ENCODE peak calls at places on chromosomes 16 and 17, in four cellular contexts. One of them, this sample, is unnamed.

GRCh38 chr17:45653616-45654015 is 130.5 kb upstream of the CRHR1 start:
- DNase-seq in heart left ventricle: no peak
- DNase-seq in NCI-H1930: no peak
- DNase-seq in stimulated activated effector memory CD8-positive, alpha-beta T cell treated with anti-CD3 and anti-CD28 coated beads, Interleukin-12 subunit alpha, Interleukin-12 subunit beta, amount 100 ng/mL, for 72 hours: no peak
- DNase-seq in this sample: no peak

GRCh38 chr17:77927777-77928518 is 30.6 kb upstream of the TNRC6C start:
- DNase-seq in heart left ventricle: no peak
- DNase-seq in NCI-H1930: no peak
- DNase-seq in stimulated activated effector memory CD8-positive, alpha-beta T cell treated with anti-CD3 and anti-CD28 coated beads, Interleukin-12 subunit alpha, Interleukin-12 subunit beta, amount 100 ng/mL, for 72 hours: no peak
- DNase-seq in this sample: no peak

GRCh38 chr17:48883171-48883570 is 9.4 kb upstream of the ATP5MC1 start:
- DNase-seq in heart left ventricle: no peak
- DNase-seq in NCI-H1930: no peak
- DNase-seq in stimulated activated effector memory CD8-positive, alpha-beta T cell treated with anti-CD3 and anti-CD28 coated beads, Interleukin-12 subunit alpha, Interleukin-12 subunit beta, amount 100 ng/mL, for 72 hours: no peak
- DNase-seq in this sample: no peak

GRCh38 chr16:71585318-71585703 is 8.4 kb upstream of the TAT start:
- DNase-seq in heart left ventricle: no peak
- DNase-seq in NCI-H1930: no peak
- DNase-seq in stimulated activated effector memory CD8-positive, alpha-beta T cell treated with anti-CD3 and anti-CD28 coated beads, Interleukin-12 subunit alpha, Interleukin-12 subunit beta, amount 100 ng/mL, for 72 hours: no peak
- DNase-seq in this sample: no peak

GRCh38 chr16:85306071-85306792 is 194.0 kb upstream of the CIBAR2 start:
- DNase-seq in heart left ventricle: peak
- DNase-seq in NCI-H1930: no peak
- DNase-seq in stimulated activated effector memory CD8-positive, alpha-beta T cell treated with anti-CD3 and anti-CD28 coated beads, Interleukin-12 subunit alpha, Interleukin-12 subunit beta, amount 100 ng/mL, for 72 hours: peak
- DNase-seq in this sample: no peak

GRCh38 chr16:22235839-22236745 is 30.0 kb downstream of the EEF2K start:
- DNase-seq in heart left ventricle: no peak
- DNase-seq in NCI-H1930: no peak
- DNase-seq in stimulated activated effector memory CD8-positive, alpha-beta T cell treated with anti-CD3 and anti-CD28 coated beads, Interleukin-12 subunit alpha, Interleukin-12 subunit beta, amount 100 ng/mL, for 72 hours: no peak
- DNase-seq in this sample: no peak

GRCh38 chr16:20763461-20764232 is at the start of gene ACSM3:
- DNase-seq in heart left ventricle: peak
- DNase-seq in NCI-H1930: no peak
- DNase-seq in stimulated activated effector memory CD8-positive, alpha-beta T cell treated with anti-CD3 and anti-CD28 coated beads, Interleukin-12 subunit alpha, Interleukin-12 subunit beta, amount 100 ng/mL, for 72 hours: peak
- DNase-seq in this sample: no peak

GRCh38 chr16:66959645-66960177 is 1.4 kb upstream of the CES3 start:
- DNase-seq in heart left ventricle: no peak
- DNase-seq in NCI-H1930: no peak
- DNase-seq in stimulated activated effector memory CD8-positive, alpha-beta T cell treated with anti-CD3 and anti-CD28 coated beads, Interleukin-12 subunit alpha, Interleukin-12 subunit beta, amount 100 ng/mL, for 72 hours: no peak
- DNase-seq in this sample: no peak

GRCh38 chr16:64363039-64363438 is 758.8 kb downstream of the CDH11 start:
- DNase-seq in heart left ventricle: no peak
- DNase-seq in NCI-H1930: no peak
- DNase-seq in stimulated activated effector memory CD8-positive, alpha-beta T cell treated with anti-CD3 and anti-CD28 coated beads, Interleukin-12 subunit alpha, Interleukin-12 subunit beta, amount 100 ng/mL, for 72 hours: no peak
- DNase-seq in this sample: no peak

GRCh38 chr17:6413073-6413472 is 21.8 kb downstream of the AIPL1 start:
- DNase-seq in heart left ventricle: no peak
- DNase-seq in NCI-H1930: no peak
- DNase-seq in stimulated activated effector memory CD8-positive, alpha-beta T cell treated with anti-CD3 and anti-CD28 coated beads, Interleukin-12 subunit alpha, Interleukin-12 subunit beta, amount 100 ng/mL, for 72 hours: no peak
- DNase-seq in this sample: peak

GRCh38 chr16:9338510-9338909 is 247.1 kb downstream of the HAPSTR1 start:
- DNase-seq in heart left ventricle: no peak
- DNase-seq in NCI-H1930: no peak
- DNase-seq in stimulated activated effector memory CD8-positive, alpha-beta T cell treated with anti-CD3 and anti-CD28 coated beads, Interleukin-12 subunit alpha, Interleukin-12 subunit beta, amount 100 ng/mL, for 72 hours: no peak
- DNase-seq in this sample: no peak

GRCh38 chr17:28563475-28563874 is 7.8 kb downstream of the PIGS start:
- DNase-seq in heart left ventricle: no peak
- DNase-seq in NCI-H1930: no peak
- DNase-seq in stimulated activated effector memory CD8-positive, alpha-beta T cell treated with anti-CD3 and anti-CD28 coated beads, Interleukin-12 subunit alpha, Interleukin-12 subunit beta, amount 100 ng/mL, for 72 hours: no peak
- DNase-seq in this sample: no peak

GRCh38 chr17:19003966-19004600 is 481 bp downstream of the FAM83G start:
- DNase-seq in heart left ventricle: no peak
- DNase-seq in NCI-H1930: no peak
- DNase-seq in stimulated activated effector memory CD8-positive, alpha-beta T cell treated with anti-CD3 and anti-CD28 coated beads, Interleukin-12 subunit alpha, Interleukin-12 subunit beta, amount 100 ng/mL, for 72 hours: peak
- DNase-seq in this sample: no peak

GRCh38 chr17:31448467-31449077 is 57.1 kb downstream of the RAB11FIP4 start:
- DNase-seq in heart left ventricle: no peak
- DNase-seq in NCI-H1930: no peak
- DNase-seq in stimulated activated effector memory CD8-positive, alpha-beta T cell treated with anti-CD3 and anti-CD28 coated beads, Interleukin-12 subunit alpha, Interleukin-12 subunit beta, amount 100 ng/mL, for 72 hours: no peak
- DNase-seq in this sample: no peak

GRCh38 chr17:74779948-74780400 is 3.8 kb upstream of the NAT9 start:
- DNase-seq in heart left ventricle: peak
- DNase-seq in NCI-H1930: no peak
- DNase-seq in stimulated activated effector memory CD8-positive, alpha-beta T cell treated with anti-CD3 and anti-CD28 coated beads, Interleukin-12 subunit alpha, Interleukin-12 subunit beta, amount 100 ng/mL, for 72 hours: no peak
- DNase-seq in this sample: no peak

GRCh38 chr17:57442914-57443571 is 186.7 kb downstream of the MSI2 start:
- DNase-seq in heart left ventricle: peak
- DNase-seq in NCI-H1930: no peak
- DNase-seq in stimulated activated effector memory CD8-positive, alpha-beta T cell treated with anti-CD3 and anti-CD28 coated beads, Interleukin-12 subunit alpha, Interleukin-12 subunit beta, amount 100 ng/mL, for 72 hours: peak
- DNase-seq in this sample: no peak

GRCh38 chr17:81990836-81991683 is 13.6 kb downstream of the ASPSCR1 start:
- DNase-seq in heart left ventricle: no peak
- DNase-seq in NCI-H1930: no peak
- DNase-seq in stimulated activated effector memory CD8-positive, alpha-beta T cell treated with anti-CD3 and anti-CD28 coated beads, Interleukin-12 subunit alpha, Interleukin-12 subunit beta, amount 100 ng/mL, for 72 hours: no peak
- DNase-seq in this sample: no peak

GRCh38 chr17:31216053-31216751 is 80.8 kb downstream of the OMG start:
- DNase-seq in heart left ventricle: no peak
- DNase-seq in NCI-H1930: peak
- DNase-seq in stimulated activated effector memory CD8-positive, alpha-beta T cell treated with anti-CD3 and anti-CD28 coated beads, Interleukin-12 subunit alpha, Interleukin-12 subunit beta, amount 100 ng/mL, for 72 hours: no peak
- DNase-seq in this sample: no peak

GRCh38 chr17:68389041-68389440 is 68.3 kb downstream of the WIPI1 start:
- DNase-seq in heart left ventricle: no peak
- DNase-seq in NCI-H1930: no peak
- DNase-seq in stimulated activated effector memory CD8-positive, alpha-beta T cell treated with anti-CD3 and anti-CD28 coated beads, Interleukin-12 subunit alpha, Interleukin-12 subunit beta, amount 100 ng/mL, for 72 hours: no peak
- DNase-seq in this sample: no peak

GRCh38 chr16:27515874-27516353 is 33.8 kb downstream of the GTF3C1 start:
- DNase-seq in heart left ventricle: peak
- DNase-seq in NCI-H1930: no peak
- DNase-seq in stimulated activated effector memory CD8-positive, alpha-beta T cell treated with anti-CD3 and anti-CD28 coated beads, Interleukin-12 subunit alpha, Interleukin-12 subunit beta, amount 100 ng/mL, for 72 hours: peak
- DNase-seq in this sample: no peak

GRCh38 chr16:50279142-50279865 is 13.0 kb downstream of the ADCY7 start:
- DNase-seq in heart left ventricle: peak
- DNase-seq in NCI-H1930: no peak
- DNase-seq in stimulated activated effector memory CD8-positive, alpha-beta T cell treated with anti-CD3 and anti-CD28 coated beads, Interleukin-12 subunit alpha, Interleukin-12 subunit beta, amount 100 ng/mL, for 72 hours: no peak
- DNase-seq in this sample: no peak

GRCh38 chr16:69340095-69340644 is 598 bp downstream of the NIP7 start:
- DNase-seq in heart left ventricle: no peak
- DNase-seq in NCI-H1930: no peak
- DNase-seq in stimulated activated effector memory CD8-positive, alpha-beta T cell treated with anti-CD3 and anti-CD28 coated beads, Interleukin-12 subunit alpha, Interleukin-12 subunit beta, amount 100 ng/mL, for 72 hours: no peak
- DNase-seq in this sample: no peak

GRCh38 chr16:17557480-17557879 is 86.7 kb upstream of the XYLT1 start:
- DNase-seq in heart left ventricle: no peak
- DNase-seq in NCI-H1930: no peak
- DNase-seq in stimulated activated effector memory CD8-positive, alpha-beta T cell treated with anti-CD3 and anti-CD28 coated beads, Interleukin-12 subunit alpha, Interleukin-12 subunit beta, amount 100 ng/mL, for 72 hours: no peak
- DNase-seq in this sample: no peak

GRCh38 chr17:82917656-82918345 is 78.0 kb upstream of the ZNF750 start:
- DNase-seq in heart left ventricle: no peak
- DNase-seq in NCI-H1930: no peak
- DNase-seq in stimulated activated effector memory CD8-positive, alpha-beta T cell treated with anti-CD3 and anti-CD28 coated beads, Interleukin-12 subunit alpha, Interleukin-12 subunit beta, amount 100 ng/mL, for 72 hours: peak
- DNase-seq in this sample: no peak

This sample was measured in NCI-H1436 treated with DMSO at 0.1 percent for 48 hours.